ENCODE peak calls at places on chromosomes 4 and X, in nine cellular contexts. I is astrocyte, U is fibroblast of mammary gland, C is EH, P is thoracic aorta, F is heart left ventricle, K is transverse colon, W is A172, G is AG08396. Y is an unnamed sample.

GRCh38 chrX:10415704-10416001 is 204.7 kb downstream of the MID1 start:
- DNase-seq in I (peak; percentile 69), U (peak; percentile 48), C (peak; percentile 75), P (no peak), F (no peak), K (no peak), W (peak; percentile 23), G (peak; percentile 17), Y (no peak)

GRCh38 chr4:123588631-123589223 is 192.1 kb downstream of the SPRY1 start:
- DNase-seq in I (peak; percentile 81), U (no peak), C (peak; percentile 83), P (no peak), F (peak; percentile 45), K (peak; percentile 18), W (peak; percentile 40), G (peak; percentile 19), Y (no peak)

GRCh38 chr4:150387983-150388382 is 194.0 kb upstream of the MAB21L2 start:
- DNase-seq in I (no peak), U (no peak), C (no peak), P (no peak), F (no peak), K (no peak), W (no peak), G (no peak), Y (no peak)

GRCh38 chr4:64272432-64272831 is 136.8 kb downstream of the TECRL start:
- DNase-seq in I (no peak), U (no peak), C (no peak), P (no peak), F (peak; percentile 46), K (no peak), W (no peak), G (no peak), Y (no peak)

GRCh38 chrX:3771756-3772155 is 58.3 kb upstream of the PRKX start:
- DNase-seq in I (no peak), U (no peak), C (no peak), P (no peak), F (no peak), K (no peak), W (no peak), G (no peak), Y (no peak)

GRCh38 chrX:131747173-131747572 is 203.3 kb downstream of the OR13H1 start:
- DNase-seq in I (peak; percentile 73), U (peak; percentile 88), C (no peak), P (no peak), F (peak; percentile 81), K (peak; percentile 86), W (peak; percentile 75), G (peak; percentile 28), Y (peak; percentile 72)

GRCh38 chr4:150679767-150680088 is 97.8 kb downstream of the MAB21L2 start:
- DNase-seq in I (peak; percentile 37), U (peak; percentile 28), C (peak; percentile 49), P (no peak), F (no peak), K (no peak), W (peak; percentile 17), G (no peak), Y (no peak)

GRCh38 chrX:77436682-77437081 is 10.5 kb upstream of the FGF16 start:
- DNase-seq in I (peak; percentile 53), U (peak; percentile 67), C (peak; percentile 79), P (no peak), F (no peak), K (no peak), W (peak; percentile 64), G (no peak), Y (no peak)

GRCh38 chrX:100928660-100929613 is at the start of gene XKRX:
- DNase-seq in I (peak; percentile 3), U (peak; percentile 11), C (peak; percentile 21), P (no peak), F (peak; percentile 32), K (peak; percentile 71), W (peak; percentile 1), G (peak; percentile 47), Y (peak; percentile 61)

GRCh38 chr4:1012031-1012739 is 759 bp downstream of the FGFRL1 start:
- DNase-seq in I (peak; percentile 30), U (no peak), C (peak; percentile 48), P (no peak), F (no peak), K (peak; percentile 67), W (peak; percentile 43), G (peak; percentile 58), Y (peak; percentile 62)